ENCODE peak calls at places on chromosomes 2 and 18, in eight cellular contexts. F, M, C, B, J, A, N and Y are unnamed samples.

GRCh38 chr18:28541276-28541930 is 364.5 kb upstream of the CDH2 start:
- DNase-seq in F (no peak), M (no peak), C (peak), B (no peak), J (no peak), A (no peak), N (no peak), Y (no peak)

GRCh38 chr18:7116832-7117389 is 686 bp downstream of the LAMA1 start:
- DNase-seq in F (no peak), M (no peak), C (no peak), B (no peak), J (no peak), A (peak), N (no peak), Y (no peak)

GRCh38 chr2:155021591-155021990 is 323.1 kb downstream of the KCNJ3 start:
- DNase-seq in F (no peak), M (no peak), C (no peak), B (no peak), J (no peak), A (no peak), N (no peak), Y (no peak)

GRCh38 chr2:176184749-176185148 is 3.7 kb upstream of the HOXD1 start:
- DNase-seq in F (no peak), M (no peak), C (no peak), B (no peak), J (no peak), A (no peak), N (no peak), Y (no peak)

GRCh38 chr2:160241251-160242137 is 41.4 kb upstream of the ITGB6 start:
- DNase-seq in F (peak), M (no peak), C (peak), B (peak), J (no peak), A (no peak), N (no peak), Y (peak)

GRCh38 chr18:78861706-78862105 is 117.9 kb upstream of the SALL3 start:
- DNase-seq in F (no peak), M (no peak), C (no peak), B (no peak), J (no peak), A (no peak), N (no peak), Y (no peak)

GRCh38 chr2:176134978-176135575 is 5.6 kb downstream of the HOXD8 start:
- DNase-seq in F (peak), M (no peak), C (peak), B (no peak), J (peak), A (peak), N (no peak), Y (no peak)

GRCh38 chr18:11176416-11176815 is 27.0 kb upstream of the PIEZO2 start:
- DNase-seq in F (peak), M (no peak), C (no peak), B (no peak), J (no peak), A (no peak), N (no peak), Y (no peak)

GRCh38 chr18:5152335-5153020 is 44.6 kb downstream of the AKAIN1 start:
- DNase-seq in F (no peak), M (no peak), C (no peak), B (no peak), J (no peak), A (no peak), N (no peak), Y (no peak)

GRCh38 chr18:36672437-36673344 is 156.1 kb downstream of the TPGS2 start:
- DNase-seq in F (peak), M (no peak), C (no peak), B (peak), J (no peak), A (no peak), N (no peak), Y (no peak)

GRCh38 chr2:199842631-199843030 is 8.4 kb downstream of the FTCDNL1 start:
- DNase-seq in F (no peak), M (no peak), C (no peak), B (no peak), J (no peak), A (no peak), N (no peak), Y (no peak)
- TF ChIP-seq EP300 in F (no peak), M (no peak), C (no peak), B (no peak), J (no peak), A (no peak), N (no peak), Y (no peak)

DNA sequence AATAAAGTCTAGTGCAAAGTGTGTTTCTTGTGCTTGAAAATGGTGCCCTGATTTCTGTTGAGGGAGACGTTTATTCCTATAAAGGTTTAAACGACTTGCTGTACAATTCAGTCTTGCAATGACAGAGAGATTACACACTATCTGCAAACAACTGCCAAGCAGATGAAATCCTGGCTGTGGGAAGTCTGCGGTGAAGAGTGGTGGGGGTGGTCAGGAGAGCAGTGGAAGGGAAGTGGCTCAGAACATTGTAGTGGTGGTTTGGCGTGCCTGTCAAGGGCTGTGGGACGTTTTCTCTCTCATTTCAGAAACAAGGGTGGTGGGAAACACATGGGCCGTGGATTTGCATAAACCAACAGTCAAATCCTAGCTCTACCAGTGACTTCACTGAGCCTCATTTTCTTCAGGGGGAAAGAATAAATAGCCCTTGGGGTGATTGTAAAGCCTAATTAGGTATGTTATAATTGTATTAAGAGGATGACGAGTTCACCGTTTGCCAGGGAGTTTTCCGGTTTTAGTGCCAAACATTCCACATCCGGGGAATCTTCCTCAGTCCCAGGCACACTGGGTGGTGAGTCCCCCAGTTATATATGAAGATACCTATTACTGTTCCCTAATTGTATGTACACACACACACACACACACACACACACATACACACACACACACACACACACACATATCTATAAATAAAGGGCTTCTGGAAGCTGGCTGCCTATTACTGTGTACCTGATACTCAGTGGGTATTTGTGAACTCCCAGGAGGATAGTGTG is 115.0 kb downstream of the SPTBN1 start:
- DNase-seq in F (peak), M (no peak), C (peak), B (peak), J (peak), A (no peak), N (no peak), Y (peak)
- TF ChIP-seq POLR2A in F (no peak), M (no peak), C (no peak), B (peak), J (no peak), A (no peak), N (no peak), Y (no peak)

DNA sequence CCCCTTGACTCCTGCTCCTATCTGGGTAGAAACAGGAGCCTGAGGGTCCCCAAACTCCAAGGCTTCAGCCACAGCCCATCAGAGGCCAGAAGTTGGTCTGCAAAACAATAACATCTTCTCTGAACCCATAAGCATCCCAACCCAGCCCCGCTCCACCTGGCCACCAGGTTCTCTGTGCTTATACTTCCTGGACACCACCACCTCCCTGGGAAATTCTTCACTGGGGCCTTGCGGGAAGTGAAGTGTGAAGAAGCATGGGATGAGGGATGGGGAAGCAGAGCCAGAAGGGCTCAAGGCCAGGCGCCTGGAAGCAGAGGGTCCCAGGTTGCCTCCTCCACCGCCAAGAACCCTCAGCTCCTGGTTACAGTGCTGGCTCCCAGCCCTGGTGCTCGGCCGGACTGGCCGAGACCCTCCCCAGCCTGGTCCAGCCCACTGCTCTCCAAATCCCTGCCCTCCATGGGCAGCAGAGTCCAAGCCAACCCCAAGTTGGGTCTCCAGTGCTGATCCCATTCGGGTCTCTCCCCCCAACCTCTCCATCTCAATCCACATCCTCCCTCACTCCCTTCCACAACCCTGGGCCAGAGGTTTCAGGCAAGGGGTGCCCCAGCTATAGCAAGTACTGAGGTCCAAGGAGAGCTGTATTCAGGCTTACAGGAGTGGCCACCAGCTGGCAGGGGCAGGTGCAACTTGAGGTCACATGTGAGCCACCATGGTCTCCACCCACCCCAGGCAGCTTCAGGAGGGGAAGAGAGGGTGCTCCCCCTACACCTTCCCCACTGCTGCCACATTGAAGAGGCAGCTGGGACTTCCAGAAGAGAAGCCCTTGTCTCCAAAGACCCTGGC is 60.7 kb downstream of the TNS1 start:
- DNase-seq in F (no peak), M (no peak), C (no peak), B (peak), J (no peak), A (no peak), N (no peak), Y (no peak)
- H3K27ac ChIP-seq in F (peak), M (peak), C (peak), B (peak), J (no peak), A (no peak), N (peak), Y (peak)

GRCh38 chr2:19478441-19478840 is 120.0 kb upstream of the OSR1 start:
- DNase-seq in F (peak), M (no peak), C (no peak), B (no peak), J (no peak), A (no peak), N (no peak), Y (no peak)

GRCh38 chr2:19484736-19485135 is 126.3 kb upstream of the OSR1 start:
- DNase-seq in F (no peak), M (no peak), C (no peak), B (no peak), J (no peak), A (no peak), N (no peak), Y (no peak)

GRCh38 chr2:19476347-19476746 is 117.9 kb upstream of the OSR1 start:
- DNase-seq in F (no peak), M (no peak), C (no peak), B (no peak), J (no peak), A (no peak), N (no peak), Y (no peak)

DNA sequence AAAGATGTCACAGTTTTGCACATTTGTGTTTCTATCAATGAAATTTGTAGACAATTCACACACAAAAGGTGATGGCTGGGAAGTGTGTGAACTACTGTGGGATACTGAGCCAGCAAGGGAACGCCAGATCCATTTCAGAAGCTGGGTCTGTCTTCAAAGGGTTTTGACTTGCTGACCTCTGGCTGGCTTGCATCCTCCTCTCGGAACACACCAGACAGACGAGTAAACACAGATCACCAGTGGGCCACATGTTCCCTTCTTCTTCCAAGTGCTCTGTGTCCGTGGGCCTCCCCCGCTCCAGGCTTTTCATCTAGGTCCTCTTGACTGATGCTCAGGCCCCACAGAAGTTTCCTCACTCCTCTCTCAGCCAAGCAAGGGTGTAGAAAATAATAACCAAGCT is 122.2 kb upstream of the OSR1 start:
- DNase-seq in F (no peak), M (no peak), C (peak), B (no peak), J (no peak), A (no peak), N (no peak), Y (no peak)
- TF ChIP-seq EP300 in F (no peak), M (no peak), C (no peak), B (no peak), J (no peak), A (no peak), N (no peak), Y (no peak)